ENCODE peak calls at places on chromosomes 11 and 22, in five cellular contexts. G is memory B cell, S is ecto neural progenitor cell, R is fibroblast of lung, M is DMS153. P is an unnamed sample.
A peak's percentile ranks its signal among the peaks of the same experiment; 100 is the strongest.

GRCh38 chr11:64341429-64341828 is 1.4 kb downstream of the CCDC88B start:
- DNase-seq in G (no peak), M (no peak), R (no peak), S (no peak), P (no peak)

GRCh38 chr11:58316142-58316541 is 42.7 kb downstream of the OR5B17 start:
- DNase-seq in R (peak; percentile 5), S (no peak), M (no peak), G (no peak), P (peak; percentile 91)

GRCh38 chr11:30245621-30246020 is 14.8 kb downstream of the FSHB start:
- DNase-seq in M (no peak), G (no peak), R (no peak), S (no peak), P (no peak)

GRCh38 chr11:36306888-36307287 is 10.8 kb downstream of the PRR5L start:
- DNase-seq in S (no peak), M (no peak), G (no peak), R (peak; percentile 62), P (no peak)

GRCh38 chr11:124716596-124716995 is 23.1 kb upstream of the NRGN start:
- DNase-seq in R (no peak), G (no peak), S (no peak), M (no peak), P (no peak)

GRCh38 chr22:21791635-21792625 is 56.3 kb upstream of the YPEL1 start:
- DNase-seq in M (no peak), G (no peak), R (peak; percentile 4), S (no peak), P (no peak)

GRCh38 chr22:38347944-38348750 is 30.9 kb upstream of the CSNK1E start:
- DNase-seq in R (no peak), G (no peak), S (no peak), M (no peak), P (no peak)

GRCh38 chr11:976431-977160 is 50.9 kb downstream of the AP2A2 start:
- DNase-seq in R (peak; percentile 47), S (no peak), M (no peak), G (no peak), P (no peak)

GRCh38 chr11:76835030-76835429 is 25.7 kb upstream of the ACER3 start:
- DNase-seq in S (no peak), R (no peak), M (no peak), G (no peak), P (no peak)

GRCh38 chr11:55949330-55949729 is 13.1 kb upstream of the OR5I1 start:
- DNase-seq in G (no peak), M (peak; percentile 0), S (no peak), R (no peak), P (no peak)

GRCh38 chr11:117934526-117935307 is 5.5 kb upstream of the TMPRSS13 start:
- DNase-seq in R (no peak), M (no peak), G (no peak), S (no peak), P (no peak)

GRCh38 chr11:8261921-8262551 is 1.6 kb downstream of the LMO1 start:
- DNase-seq in R (no peak), M (no peak), S (peak; percentile 53), G (no peak), P (no peak)

GRCh38 chr11:33735426-33736147 is 636 bp downstream of the CD59 start:
- DNase-seq in S (no peak), M (no peak), G (peak; percentile 37), R (no peak), P (peak; percentile 48)

GRCh38 chr11:57527056-57527631 is 3.4 kb downstream of the TIMM10 start:
- DNase-seq in G (peak; percentile 70), R (peak; percentile 71), S (peak; percentile 70), M (peak; percentile 40), P (peak; percentile 50)

GRCh38 chr22:20423636-20424511 is 13.8 kb downstream of the SCARF2 start:
- DNase-seq in G (no peak), M (no peak), R (no peak), S (no peak), P (no peak)

GRCh38 chr11:74472030-74472429 is 4.7 kb upstream of the KCNE3 start:
- DNase-seq in M (no peak), R (no peak), G (no peak), S (peak; percentile 27), P (no peak)

GRCh38 chr11:108242422-108242821 is 19.6 kb downstream of the ATM start:
- DNase-seq in G (no peak), S (no peak), M (no peak), R (no peak), P (no peak)

GRCh38 chr11:69510471-69511357 is 29.3 kb downstream of the LINC01488 start:
- DNase-seq in M (no peak), S (no peak), G (no peak), R (peak; percentile 69), P (peak; percentile 36)

GRCh38 chr22:38861170-38861874 is 10.7 kb downstream of the CBX6 start:
- DNase-seq in M (no peak), G (no peak), S (no peak), R (no peak), P (no peak)

GRCh38 chr11:1048375-1049070 is 12.0 kb upstream of the MUC6 start:
- DNase-seq in G (no peak), R (no peak), M (no peak), S (no peak), P (no peak)

GRCh38 chr11:130216591-130217132 is 57.1 kb downstream of the ST14 start:
- DNase-seq in M (no peak), G (no peak), S (no peak), R (no peak), P (no peak)

GRCh38 chr11:2587132-2587930 is 112.5 kb downstream of the KCNQ1OT1 start:
- DNase-seq in G (no peak), S (no peak), R (no peak), M (no peak), P (no peak)

GRCh38 chr11:36155770-36156485 is 133.3 kb downstream of the COMMD9 start:
- DNase-seq in M (no peak), R (peak; percentile 32), G (no peak), S (peak; percentile 34), P (peak; percentile 68)

GRCh38 chr11:11624926-11625325 is 3.1 kb upstream of the GALNT18 start:
- DNase-seq in M (no peak), R (no peak), S (no peak), G (no peak), P (no peak)

GRCh38 chr11:93727985-93728791 is 13.1 kb downstream of the TAF1D start:
- DNase-seq in R (peak; percentile 45), G (no peak), S (no peak), M (no peak), P (peak; percentile 35)

GRCh38 chr22:48717883-48718817 is 1109.5 kb downstream of the BRD1 start:
- DNase-seq in R (no peak), S (no peak), M (no peak), G (no peak), P (no peak)

GRCh38 chr11:2681408-2682145 is 18.2 kb downstream of the KCNQ1OT1 start:
- DNase-seq in S (no peak), R (no peak), G (no peak), M (no peak), P (no peak)

GRCh38 chr11:113023228-113023627 is 62.0 kb downstream of the NCAM1 start:
- DNase-seq in R (no peak), G (no peak), S (no peak), M (no peak), P (no peak)

GRCh38 chr22:48931452-48931851 is 896.2 kb downstream of the BRD1 start:
- DNase-seq in S (no peak), R (no peak), M (no peak), G (no peak), P (no peak)

GRCh38 chr22:35205141-35205775 is 52.0 kb upstream of the HMGXB4 start:
- DNase-seq in S (peak; percentile 40), G (no peak), M (no peak), R (no peak), P (no peak)

GRCh38 chr11:133026952-133027351 is 505.3 kb downstream of the OPCML start:
- DNase-seq in R (no peak), S (no peak), G (no peak), M (no peak), P (no peak)

P was measured in HCEC 1CT.